ENCODE peak calls at places on chromosomes 13 and 19, in nine cellular contexts. O is PC-3, Z is lung, F is H1, C is thoracic aorta, K is mammary epithelial cell, T is tibial nerve, S is pancreas, J is breast epithelium. I is an unnamed sample.

GRCh38 chr19:51550848-51551672 is 19.6 kb upstream of the SIGLEC6 start:
- DNase-seq in O (peak; percentile 25), C (no peak), S (no peak), J (no peak), K (no peak), Z (no peak), F (no peak), T (no peak), I (no peak)

GRCh38 chr19:12784871-12785430 is 6.3 kb upstream of the JUNB start:
- DNase-seq in C (no peak), T (no peak), O (no peak), Z (no peak), S (no peak), K (no peak), J (no peak), F (no peak), I (no peak)

GRCh38 chr19:34707661-34708060 is 26.4 kb upstream of the ZNF181 start:
- DNase-seq in S (peak; percentile 80), F (no peak), J (no peak), T (no peak), C (no peak), O (no peak), Z (no peak), K (no peak), I (no peak)

GRCh38 chr13:91017031-91017668 is 330.3 kb upstream of the MIR17HG start:
- DNase-seq in J (no peak), Z (no peak), F (peak; percentile 31), K (peak; percentile 42), C (no peak), S (no peak), O (peak; percentile 78), T (no peak), I (peak; percentile 39)

GRCh38 chr19:33473644-33474305 is 47.8 kb downstream of the PEPD start:
- DNase-seq in C (no peak), F (no peak), O (peak; percentile 60), J (no peak), S (peak; percentile 24), T (no peak), K (no peak), Z (no peak), I (peak; percentile 60)

GRCh38 chr13:25501231-25501630 is 129.5 kb downstream of the ATP8A2 start:
- DNase-seq in O (no peak), Z (no peak), F (no peak), C (no peak), K (no peak), T (no peak), J (no peak), S (no peak), I (no peak)

GRCh38 chr13:44497801-44498200 is 78.3 kb downstream of the TSC22D1 start:
- DNase-seq in Z (no peak), K (no peak), C (no peak), S (no peak), J (no peak), T (no peak), O (no peak), F (no peak), I (no peak)

GRCh38 chr13:110287031-110287828 is 19.7 kb downstream of the COL4A1 start:
- DNase-seq in F (no peak), S (no peak), J (no peak), K (peak; percentile 75), T (no peak), C (no peak), O (no peak), Z (no peak), I (peak; percentile 90)

GRCh38 chr19:2795827-2796658 is 10.7 kb downstream of the THOP1 start:
- DNase-seq in F (no peak), C (no peak), K (no peak), J (no peak), T (no peak), S (no peak), Z (no peak), O (no peak), I (no peak)

GRCh38 chr19:2798158-2798685 is 12.9 kb downstream of the THOP1 start:
- DNase-seq in S (no peak), T (no peak), J (no peak), F (no peak), C (no peak), K (no peak), Z (no peak), O (no peak), I (no peak)

GRCh38 chr19:2798733-2799132 is 13.4 kb downstream of the THOP1 start:
- DNase-seq in J (no peak), S (no peak), T (no peak), O (peak; percentile 14), Z (no peak), K (no peak), F (no peak), C (no peak), I (no peak)

GRCh38 chr19:2796659-2797266 is 11.5 kb downstream of the THOP1 start:
- DNase-seq in Z (no peak), O (no peak), K (no peak), T (no peak), C (no peak), J (no peak), S (no peak), F (no peak), I (no peak)

DNA sequence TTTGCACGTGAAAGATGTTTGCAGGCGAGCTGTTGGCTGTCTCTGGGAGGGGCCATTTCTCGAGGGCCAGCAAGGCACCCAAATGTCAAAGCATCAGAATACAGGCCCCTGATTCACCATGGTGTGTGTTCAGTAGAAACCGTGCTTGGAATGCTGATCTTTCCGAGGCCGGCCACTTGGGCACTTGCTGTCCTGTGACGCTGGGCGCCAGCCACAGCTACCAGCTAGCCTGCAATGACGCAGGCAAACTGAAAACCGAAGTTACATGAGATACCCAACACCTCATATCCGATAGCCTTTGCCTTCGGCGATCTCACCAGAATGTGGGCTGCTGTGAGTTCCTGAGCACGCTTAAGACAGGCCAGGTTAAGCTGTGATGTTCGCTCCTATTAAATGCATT is 12.0 kb downstream of the THOP1 start:
- DNase-seq in K (no peak), O (no peak), Z (no peak), T (no peak), F (no peak), C (no peak), J (no peak), S (no peak), I (no peak)
- H3K4me1 ChIP-seq in K (no peaks in the 10 kb centered on the region), O (no peaks in the 10 kb centered on the region), Z (no peaks in the 10 kb centered on the region), T (no peaks in the 10 kb centered on the region), F (no peaks in the 10 kb centered on the region), C (no peaks in the 10 kb centered on the region), J (no peaks in the 10 kb centered on the region), S (no peaks in the 10 kb centered on the region), I (no peaks in the 10 kb centered on the region)

DNA sequence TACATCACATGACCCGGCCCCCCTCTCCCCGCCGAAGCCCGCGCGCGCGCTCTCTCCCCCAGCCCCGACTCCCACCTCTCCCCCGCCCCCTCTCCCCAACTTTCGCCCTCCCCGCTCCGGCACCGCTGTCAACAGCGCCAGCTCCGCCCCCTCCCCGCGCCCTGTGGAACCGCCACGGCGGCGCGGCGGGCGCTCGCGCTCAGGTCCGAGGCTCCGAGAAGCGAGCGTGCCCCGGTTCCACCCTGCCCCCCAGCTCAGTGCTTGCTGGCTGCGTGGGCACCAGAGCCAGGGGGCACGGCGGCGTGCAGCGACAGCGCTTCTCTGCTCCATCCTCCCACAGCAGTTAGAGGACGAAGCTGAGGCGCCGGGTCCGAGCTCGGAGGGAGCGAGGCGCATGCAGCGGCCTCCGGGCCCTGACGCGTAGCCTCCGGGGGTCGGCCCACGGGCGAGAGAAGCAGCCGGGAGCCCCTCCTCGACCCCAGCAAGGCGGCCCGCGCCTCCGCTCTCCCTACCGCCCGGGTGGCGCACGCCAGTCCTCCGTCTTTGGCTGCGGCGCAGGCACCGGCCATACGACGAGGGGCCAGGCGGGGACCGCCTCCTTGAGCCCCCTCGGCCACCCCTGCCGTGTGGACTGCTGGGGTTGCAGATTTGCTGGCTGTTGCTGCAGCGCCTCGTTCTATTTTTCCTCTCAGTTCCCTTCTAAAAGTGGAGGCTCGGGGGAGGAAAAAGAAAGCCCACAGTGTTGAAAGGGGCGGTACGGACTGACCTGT is 109.5 kb downstream of the KCNRG start:
- DNase-seq in T (peak; percentile 93), Z (no peak), K (peak; percentile 52), F (no peak), O (peak; percentile 25), C (peak; percentile 92), J (peak; percentile 94), S (peak; percentile 87), I (peak; percentile 66)
- H3K4me1 ChIP-seq in T (no peaks in the 10 kb centered on the region), Z (peaks cover 12% of the 10 kb centered on the region), K (peaks cover 18% of the 10 kb centered on the region), F (peaks cover 8% of the 10 kb centered on the region), O (peaks cover 15% of the 10 kb centered on the region), C (peaks cover 14% of the 10 kb centered on the region), J (no peaks in the 10 kb centered on the region), S (peaks cover 12% of the 10 kb centered on the region), I (peaks cover 3% of the 10 kb centered on the region)

DNA sequence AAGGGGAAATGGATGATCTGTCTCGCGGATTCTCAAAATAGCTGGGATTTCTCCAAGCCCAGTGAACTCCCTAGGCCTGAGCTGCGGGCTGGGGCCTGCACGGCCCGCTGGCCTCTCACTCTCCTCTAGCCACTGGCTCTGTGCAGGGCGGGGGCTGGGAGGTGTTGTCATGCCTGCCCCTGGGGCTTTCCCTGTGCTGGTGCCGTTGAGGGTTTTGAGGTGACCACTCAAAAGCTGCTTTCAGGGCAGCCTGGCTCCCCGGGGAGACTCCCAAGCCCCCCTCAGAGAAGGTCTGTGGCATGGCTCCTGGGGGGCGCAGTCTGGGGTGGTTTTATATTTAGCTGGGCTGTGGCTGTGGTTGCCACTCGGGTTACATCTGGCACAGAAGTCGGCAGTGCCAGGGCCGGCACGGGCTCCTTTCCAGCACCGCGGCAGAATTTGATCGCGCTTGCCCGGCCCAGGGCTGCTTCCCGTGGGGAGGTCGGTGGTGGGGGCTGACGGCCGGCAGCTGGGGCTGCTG is 10.0 kb downstream of the NDUFB7 start:
- DNase-seq in O (no peak), C (no peak), S (peak; percentile 78), T (no peak), Z (no peak), J (no peak), F (no peak), K (peak; percentile 81), I (no peak)
- H3K4me1 ChIP-seq in O (no peaks in the 10 kb centered on the region), C (peaks cover 13% of the 10 kb centered on the region), S (no peaks in the 10 kb centered on the region), T (no peaks in the 10 kb centered on the region), Z (peaks cover 18% of the 10 kb centered on the region), J (peaks cover 30% of the 10 kb centered on the region), F (no peaks in the 10 kb centered on the region), K (peaks cover 55% of the 10 kb centered on the region), I (peaks cover 26% of the 10 kb centered on the region)

GRCh38 chr19:55482967-55483671 is 1.9 kb upstream of the NAT14 start:
- DNase-seq in K (no peak), F (no peak), Z (no peak), C (no peak), O (no peak), J (no peak), T (no peak), S (peak; percentile 78), I (no peak)

GRCh38 chr19:55479451-55480230 is 3.2 kb downstream of the ZNF628 start:
- DNase-seq in S (peak; percentile 71), F (no peak), T (no peak), Z (no peak), O (no peak), K (no peak), C (no peak), J (no peak), I (no peak)

GRCh38 chr19:55483681-55484361 is 1.2 kb upstream of the NAT14 start:
- DNase-seq in O (no peak), J (no peak), T (no peak), K (no peak), S (peak; percentile 77), F (no peak), C (no peak), Z (no peak), I (no peak)

GRCh38 chr19:55482128-55482961 is 2.6 kb upstream of the NAT14 start:
- DNase-seq in T (no peak), O (no peak), S (peak; percentile 68), F (no peak), J (no peak), K (no peak), Z (no peak), C (no peak), I (no peak)

DNA sequence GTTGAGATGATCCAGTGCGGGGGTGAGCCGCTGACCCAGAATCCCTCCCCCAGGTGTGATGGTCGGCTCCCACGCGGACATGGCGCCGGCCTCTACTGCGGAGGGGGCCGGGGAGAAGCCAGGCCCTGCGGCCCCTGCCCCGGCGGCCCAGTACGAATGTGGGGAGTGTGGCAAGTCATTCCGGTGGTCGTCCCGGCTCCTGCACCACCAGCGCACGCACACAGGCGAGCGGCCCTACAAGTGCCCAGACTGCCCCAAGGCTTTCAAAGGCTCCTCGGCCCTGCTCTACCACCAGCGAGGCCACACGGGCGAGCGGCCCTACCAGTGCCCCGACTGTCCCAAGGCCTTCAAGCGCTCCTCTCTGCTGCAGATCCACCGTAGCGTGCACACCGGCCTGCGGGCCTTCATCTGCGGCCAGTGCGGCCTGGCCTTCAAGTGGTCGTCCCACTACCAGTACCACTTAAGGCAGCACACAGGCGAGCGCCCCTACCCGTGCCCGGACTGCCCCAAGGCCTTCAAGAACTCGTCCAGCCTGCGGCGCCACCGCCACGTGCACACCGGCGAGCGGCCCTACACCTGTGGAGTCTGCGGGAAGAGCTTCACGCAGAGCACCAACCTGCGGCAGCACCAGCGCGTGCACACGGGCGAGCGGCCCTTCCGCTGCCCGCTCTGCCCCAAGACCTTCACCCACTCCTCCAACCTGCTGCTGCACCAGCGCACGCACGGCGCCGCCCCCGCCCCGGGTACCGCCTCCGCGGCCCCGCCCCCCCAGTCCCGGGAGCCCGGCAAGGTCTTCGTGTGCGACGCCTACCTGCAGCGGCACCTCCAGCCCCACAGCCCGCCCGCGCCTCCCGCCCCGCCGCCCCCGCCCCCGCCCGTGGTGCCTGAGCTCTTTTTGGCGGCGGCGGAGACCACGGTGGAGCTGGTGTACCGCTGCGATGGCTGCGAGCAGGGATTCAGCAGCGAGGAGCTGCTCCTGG is 3.5 kb upstream of the NAT14 start:
- DNase-seq in C (no peak), O (no peak), K (no peak), Z (no peak), J (no peak), F (no peak), S (peak; percentile 74), T (no peak), I (no peak)
- H3K4me1 ChIP-seq in C (peaks cover 26% of the 10 kb centered on the region), O (peaks cover 19% of the 10 kb centered on the region), K (peaks cover 22% of the 10 kb centered on the region), Z (peaks cover 4% of the 10 kb centered on the region), J (peaks cover 22% of the 10 kb centered on the region), F (no peaks in the 10 kb centered on the region), S (peaks cover 26% of the 10 kb centered on the region), T (no peaks in the 10 kb centered on the region), I (peaks cover 7% of the 10 kb centered on the region)